ENCODE peak calls at places on chromosomes 3 and 15, in four cellular contexts. One of them, this sample, is unnamed.

GRCh38 chr15:51193526-51193925 is 98.8 kb upstream of the TNFAIP8L3 start:
- DNase-seq in DND-41: no peak
- DNase-seq in K562: no peak
- DNase-seq in neural progenitor cell: no peak
- DNase-seq in this sample: no peak

GRCh38 chr3:170517251-170517945 is 68.5 kb downstream of the SLC7A14 start:
- DNase-seq in K562: no peak
- DNase-seq in DND-41: no peak
- DNase-seq in neural progenitor cell: no peak
- DNase-seq in this sample: no peak

GRCh38 chr3:21435871-21436270 is 315.1 kb downstream of the ZNF385D start:
- DNase-seq in K562: no peak
- DNase-seq in neural progenitor cell: no peak
- DNase-seq in DND-41: no peak
- DNase-seq in this sample: no peak

GRCh38 chr3:102529452-102529851 is 94.6 kb downstream of the ZPLD1 start:
- DNase-seq in neural progenitor cell: peak
- DNase-seq in K562: no peak
- DNase-seq in DND-41: no peak
- DNase-seq in this sample: no peak

GRCh38 chr3:52528596-52529375 is 4.9 kb downstream of the NT5DC2 start:
- DNase-seq in DND-41: no peak
- DNase-seq in neural progenitor cell: peak
- DNase-seq in K562: no peak
- DNase-seq in this sample: no peak

GRCh38 chr3:174541708-174542107 is 317.4 kb upstream of the NAALADL2 start:
- DNase-seq in DND-41: no peak
- DNase-seq in K562: no peak
- DNase-seq in neural progenitor cell: no peak
- DNase-seq in this sample: no peak

GRCh38 chr3:10609134-10609533 is 103.7 kb upstream of the ATP2B2 start:
- DNase-seq in neural progenitor cell: no peak
- DNase-seq in DND-41: no peak
- DNase-seq in K562: no peak
- DNase-seq in this sample: no peak

GRCh38 chr3:132135628-132136333 is 101.0 kb upstream of the CPNE4 start:
- DNase-seq in DND-41: no peak
- DNase-seq in K562: no peak
- DNase-seq in neural progenitor cell: peak
- DNase-seq in this sample: peak

GRCh38 chr15:98958076-98958475 is 49.5 kb downstream of the PGPEP1L start:
- DNase-seq in DND-41: no peak
- DNase-seq in K562: no peak
- DNase-seq in neural progenitor cell: no peak
- DNase-seq in this sample: no peak

DNA sequence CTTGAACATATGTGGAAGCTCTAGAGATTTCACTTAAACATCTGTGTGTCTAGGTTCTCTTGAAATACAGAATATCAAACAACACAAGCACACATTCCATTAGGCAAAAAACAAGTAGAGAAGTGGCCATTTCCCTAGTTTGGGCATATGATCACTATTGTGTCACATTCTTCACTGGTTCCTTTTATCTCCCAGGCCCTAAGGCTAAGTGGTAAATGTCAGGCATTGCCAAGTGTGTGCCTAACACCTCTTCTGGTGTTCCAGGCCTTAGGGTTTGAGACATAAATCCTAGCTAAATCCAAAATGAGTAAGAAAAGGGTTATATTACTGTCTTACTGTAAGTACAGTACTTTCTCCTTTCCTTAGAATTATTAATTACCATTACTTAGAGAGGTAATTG is 880.1 kb downstream of the PDCD6IP start:
- DNase-seq in K562: peak
- DNase-seq in DND-41: no peak
- DNase-seq in neural progenitor cell: no peak
- DNase-seq in this sample: no peak
- H3K9ac ChIP-seq in K562: no peak
- H3K9ac ChIP-seq in DND-41: no peak
- H3K9ac ChIP-seq in neural progenitor cell: no peak
- H3K9ac ChIP-seq in this sample: no peak

GRCh38 chr15:45376300-45376928 is 1.9 kb downstream of the GATM start:
- DNase-seq in DND-41: no peak
- DNase-seq in neural progenitor cell: no peak
- DNase-seq in K562: no peak
- DNase-seq in this sample: no peak

GRCh38 chr15:45376967-45377629 is 1.2 kb downstream of the GATM start:
- DNase-seq in DND-41: no peak
- DNase-seq in neural progenitor cell: no peak
- DNase-seq in K562: no peak
- DNase-seq in this sample: no peak

GRCh38 chr15:45378913-45379262 is 544 bp upstream of the GATM start:
- DNase-seq in neural progenitor cell: peak
- DNase-seq in DND-41: no peak
- DNase-seq in K562: no peak
- DNase-seq in this sample: no peak

GRCh38 chr15:45377630-45378148 is 655 bp downstream of the GATM start:
- DNase-seq in DND-41: no peak
- DNase-seq in K562: no peak
- DNase-seq in neural progenitor cell: peak
- DNase-seq in this sample: peak

DNA sequence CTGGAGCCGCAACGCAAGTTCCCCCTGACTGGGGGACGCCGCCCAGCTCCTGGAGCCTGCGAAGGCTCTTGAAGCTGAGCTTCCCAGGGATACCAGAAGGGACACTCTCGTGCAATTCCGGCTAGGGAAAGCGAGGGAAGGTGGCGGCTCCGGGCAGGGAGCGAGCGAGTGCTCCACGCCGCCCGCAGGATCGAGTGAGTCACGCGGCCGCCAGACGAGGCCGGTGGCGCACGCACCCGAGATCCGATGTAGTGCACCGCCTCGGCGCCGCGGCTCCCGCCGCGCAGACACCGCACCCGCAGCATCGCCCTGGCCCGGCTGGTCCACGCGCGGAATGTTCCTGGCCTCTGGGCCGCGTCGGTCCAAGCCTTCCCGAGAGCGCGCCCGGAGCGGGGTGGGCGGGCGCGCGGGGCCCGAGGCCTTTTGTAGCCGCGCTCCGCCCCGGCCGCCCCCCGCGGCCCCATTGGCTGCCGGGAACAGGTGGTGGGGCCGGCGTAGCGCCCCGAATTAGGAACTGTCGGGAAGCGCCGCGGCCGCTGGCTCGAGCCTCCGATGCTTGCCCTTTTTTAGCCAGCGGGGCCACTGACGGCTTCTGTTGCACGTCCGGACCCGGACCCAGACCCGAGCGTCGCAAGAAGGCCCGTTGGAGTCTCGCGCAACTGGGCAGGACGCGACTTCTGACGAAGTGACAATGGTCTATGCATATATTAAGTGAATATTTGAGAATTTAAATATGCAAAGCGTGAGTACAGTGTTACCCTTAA is at the start of gene GATM:
- DNase-seq in K562: no peak
- DNase-seq in neural progenitor cell: peak
- DNase-seq in DND-41: no peak
- DNase-seq in this sample: peak
- H3K4me3 ChIP-seq in K562: no peak
- H3K4me3 ChIP-seq in neural progenitor cell: peak
- H3K4me3 ChIP-seq in DND-41: no peak
- H3K4me3 ChIP-seq in this sample: peak

GRCh38 chr3:65537109-65537508 is 501.6 kb downstream of the MAGI1 start:
- DNase-seq in K562: no peak
- DNase-seq in neural progenitor cell: no peak
- DNase-seq in DND-41: no peak
- DNase-seq in this sample: no peak

GRCh38 chr3:65535260-65535659 is 503.5 kb downstream of the MAGI1 start:
- DNase-seq in DND-41: no peak
- DNase-seq in neural progenitor cell: no peak
- DNase-seq in K562: no peak
- DNase-seq in this sample: no peak

GRCh38 chr3:65534825-65535224 is 503.9 kb downstream of the MAGI1 start:
- DNase-seq in DND-41: no peak
- DNase-seq in K562: no peak
- DNase-seq in neural progenitor cell: no peak
- DNase-seq in this sample: no peak

GRCh38 chr3:65532164-65532563 is 506.6 kb downstream of the MAGI1 start:
- DNase-seq in DND-41: no peak
- DNase-seq in K562: no peak
- DNase-seq in neural progenitor cell: no peak
- DNase-seq in this sample: no peak

GRCh38 chr3:65532749-65533148 is 506.0 kb downstream of the MAGI1 start:
- DNase-seq in K562: peak
- DNase-seq in DND-41: no peak
- DNase-seq in neural progenitor cell: no peak
- DNase-seq in this sample: no peak
- H3K4me2 ChIP-seq in K562: peak
- H3K4me2 ChIP-seq in DND-41: no peak
- H3K4me2 ChIP-seq in neural progenitor cell: no peak
- H3K4me2 ChIP-seq in this sample: no peak

GRCh38 chr15:67115567-67115966 is 50.2 kb downstream of the SMAD3 start:
- DNase-seq in neural progenitor cell: no peak
- DNase-seq in DND-41: no peak
- DNase-seq in K562: no peak
- DNase-seq in this sample: no peak
- H3K9ac ChIP-seq in neural progenitor cell: no peak
- H3K9ac ChIP-seq in DND-41: no peak
- H3K9ac ChIP-seq in K562: no peak
- H3K9ac ChIP-seq in this sample: no peak

DNA sequence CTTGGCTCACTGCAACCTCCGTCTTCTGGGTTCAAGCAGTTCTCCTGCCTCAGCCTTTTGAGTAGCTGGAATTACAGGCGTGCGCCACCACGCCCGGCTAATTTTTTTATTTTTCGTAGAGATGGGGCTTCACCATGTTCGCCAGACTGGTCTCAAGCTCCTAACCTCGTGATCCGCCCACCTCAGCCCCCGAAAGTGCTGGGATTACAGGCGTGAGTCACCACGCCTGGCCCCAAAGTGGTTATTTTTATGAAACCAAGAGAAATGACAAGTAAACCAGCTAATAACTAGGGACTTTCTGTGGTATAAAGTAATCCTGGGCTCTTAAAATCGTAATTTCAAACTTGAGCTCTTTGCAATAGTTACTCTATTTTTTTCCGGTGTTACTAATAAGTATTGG is 4.0 kb downstream of the ZSCAN2 start:
- DNase-seq in neural progenitor cell: no peak
- DNase-seq in DND-41: no peak
- DNase-seq in K562: no peak
- DNase-seq in this sample: no peak
- H3K4me3 ChIP-seq in neural progenitor cell: no peak
- H3K4me3 ChIP-seq in DND-41: no peak
- H3K4me3 ChIP-seq in K562: no peak
- H3K4me3 ChIP-seq in this sample: no peak

This sample was measured in neuronal stem cell.